ENCODE peak calls at places on chromosomes 13 and 19, in eight cellular contexts. Q, H, G, X, I, J, D and Y are unnamed samples.

GRCh38 chr19:13056052-13056660 is 46.5 kb downstream of the LYL1 start:
- DNase-seq in J (peak; percentile 90), Q (no peak), I (no peak), G (no peak), H (peak; percentile 86), D (peak; percentile 74), X (peak; percentile 92), Y (peak; percentile 26)

GRCh38 chr13:98676239-98676638 is 76.2 kb downstream of the SLC15A1 start:
- DNase-seq in G (no peak), X (no peak), I (no peak), J (no peak), D (no peak), H (no peak), Q (no peak), Y (no peak)

GRCh38 chr13:51950722-51951121 is 60.5 kb downstream of the ATP7B start:
- DNase-seq in H (peak; percentile 4), I (no peak), G (peak; percentile 33), X (no peak), J (no peak), Q (no peak), D (no peak), Y (no peak)

GRCh38 chr13:99256283-99256682 is 1.9 kb downstream of the GPR18 start:
- DNase-seq in H (no peak), J (no peak), G (no peak), I (no peak), Q (no peak), X (no peak), D (no peak), Y (no peak)

GRCh38 chr19:48630289-48631036 is 6.7 kb downstream of the DBP start:
- DNase-seq in X (peak; percentile 63), Q (no peak), J (no peak), G (peak; percentile 70), I (no peak), D (no peak), H (peak; percentile 85), Y (peak; percentile 94)

GRCh38 chr19:48967346-48968178 is 2.5 kb downstream of the FTL start:
- DNase-seq in J (no peak), I (peak; percentile 74), Q (no peak), X (peak; percentile 58), H (peak; percentile 86), D (peak; percentile 31), G (no peak), Y (no peak)

GRCh38 chr19:43957891-43958290 is 6.9 kb downstream of the ZNF221 start:
- DNase-seq in H (peak; percentile 15), Q (no peak), J (no peak), I (peak; percentile 59), X (peak; percentile 85), D (no peak), G (no peak), Y (no peak)

GRCh38 chr13:62837895-62838294 is 1422.2 kb upstream of the PCDH20 start:
- DNase-seq in J (no peak), D (no peak), X (no peak), Q (no peak), I (no peak), G (peak; percentile 14), H (no peak), Y (no peak)

GRCh38 chr13:32278456-32278855 is 36.7 kb downstream of the ZAR1L start:
- DNase-seq in X (peak; percentile 81), G (no peak), H (no peak), J (peak; percentile 68), Q (no peak), D (no peak), I (no peak), Y (no peak)

GRCh38 chr13:32989331-32989730 is 26.9 kb upstream of the KL start:
- DNase-seq in Q (no peak), X (no peak), D (no peak), G (no peak), J (no peak), I (no peak), H (no peak), Y (no peak)

GRCh38 chr13:67137044-67137735 is 92.9 kb downstream of the PCDH9 start:
- DNase-seq in G (no peak), I (no peak), X (no peak), Q (no peak), J (no peak), D (peak; percentile 2), H (peak; percentile 50), Y (no peak)

GRCh38 chr13:108212901-108213300 is 2.4 kb downstream of the LIG4 start:
- DNase-seq in X (no peak), H (no peak), Q (no peak), I (no peak), D (no peak), G (no peak), J (no peak), Y (no peak)

GRCh38 chr13:96898212-96898611 is 96.1 kb downstream of the OXGR1 start:
- DNase-seq in G (no peak), J (peak; percentile 2), Q (no peak), D (no peak), H (peak; percentile 17), I (no peak), X (no peak), Y (peak; percentile 27)

GRCh38 chr13:46146898-46147297 is 35.1 kb downstream of the LCP1 start:
- DNase-seq in H (peak; percentile 42), X (peak; percentile 47), J (peak; percentile 29), G (no peak), Q (no peak), D (no peak), I (peak; percentile 56), Y (peak; percentile 67)

GRCh38 chr19:29143183-29143582 is 69.8 kb downstream of the UQCRFS1 start:
- DNase-seq in D (no peak), X (no peak), H (no peak), I (no peak), G (no peak), J (no peak), Q (no peak), Y (no peak)

GRCh38 chr19:6105444-6105843 is 4.9 kb downstream of the RFX2 start:
- DNase-seq in H (no peak), G (no peak), J (no peak), X (no peak), D (no peak), Q (no peak), I (no peak), Y (no peak)
- H3K27ac ChIP-seq in H (no peak overlapping the region), G (no peak overlapping the region), J (peak overlapping the region; percentile 10), X (peak overlapping the region; percentile 93), D (no peak overlapping the region), Q (no peak overlapping the region), I (no peak overlapping the region), Y (no peak overlapping the region)

GRCh38 chr13:112351825-112352224 is 24.3 kb upstream of the SPACA7 start:
- DNase-seq in H (no peak), G (no peak), D (no peak), X (no peak), J (no peak), I (no peak), Q (no peak), Y (no peak)

GRCh38 chr13:112346899-112347229 is 29.3 kb upstream of the SPACA7 start:
- DNase-seq in H (no peak), Q (no peak), X (no peak), D (no peak), I (no peak), G (no peak), J (no peak), Y (peak; percentile 65)

GRCh38 chr13:112350300-112350699 is 25.9 kb upstream of the SPACA7 start:
- DNase-seq in J (no peak), H (no peak), I (no peak), Q (no peak), G (no peak), X (no peak), D (no peak), Y (no peak)

GRCh38 chr13:112348642-112349345 is 27.4 kb upstream of the SPACA7 start:
- DNase-seq in X (no peak), D (no peak), I (no peak), H (no peak), J (no peak), Q (no peak), G (no peak), Y (no peak)

DNA sequence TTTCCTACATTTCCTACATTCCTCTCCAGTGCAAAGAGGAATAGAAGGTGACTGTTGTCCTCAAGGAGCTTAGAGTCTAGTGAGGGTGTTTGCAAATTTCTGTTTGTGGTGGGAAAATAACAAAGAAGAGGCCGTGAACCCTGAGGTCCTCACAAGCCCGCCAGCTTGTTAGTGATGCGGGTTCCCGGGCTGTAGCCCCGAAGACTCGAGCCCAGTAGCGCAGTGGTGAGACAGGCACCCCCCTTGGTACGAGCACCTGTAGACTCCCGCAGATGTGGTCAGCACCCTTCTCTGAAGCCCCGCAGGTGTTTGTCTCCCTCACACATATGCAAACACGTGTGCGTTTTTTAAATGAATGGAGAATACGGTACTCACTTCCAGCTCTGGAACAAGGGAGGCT is 26.5 kb upstream of the SPACA7 start:
- DNase-seq in I (no peak), D (no peak), G (no peak), J (no peak), Q (no peak), H (no peak), X (no peak), Y (no peak)
- H3K4me1 ChIP-seq in I (peaks cover 9% of the 10 kb centered on the region), D (no peaks in the 10 kb centered on the region), G (no peaks in the 10 kb centered on the region), J (no peaks in the 10 kb centered on the region), Q (no peaks in the 10 kb centered on the region), H (no peaks in the 10 kb centered on the region), X (no peaks in the 10 kb centered on the region), Y (peaks cover 15% of the 10 kb centered on the region)

GRCh38 chr19:47239610-47240296 is 8.8 kb upstream of the BBC3 start:
- DNase-seq in X (peak; percentile 60), I (no peak), G (peak; percentile 74), J (peak; percentile 25), Q (no peak), D (no peak), H (peak; percentile 65), Y (peak; percentile 71)

GRCh38 chr19:47240996-47241918 is 10.3 kb upstream of the BBC3 start:
- DNase-seq in X (peak; percentile 91), Q (peak; percentile 93), J (peak; percentile 87), G (peak; percentile 72), I (peak; percentile 68), H (peak; percentile 82), D (peak; percentile 48), Y (peak; percentile 64)

GRCh38 chr19:47240561-47240960 is 9.6 kb upstream of the BBC3 start:
- DNase-seq in D (no peak), Q (no peak), G (no peak), J (no peak), X (no peak), H (no peak), I (no peak), Y (no peak)

GRCh38 chr19:47241919-47242644 is 11.1 kb upstream of the BBC3 start:
- DNase-seq in G (no peak), J (peak; percentile 32), X (no peak), I (no peak), H (no peak), Q (no peak), D (no peak), Y (no peak)

GRCh38 chr19:47239152-47239551 is 8.2 kb upstream of the BBC3 start:
- DNase-seq in H (no peak), J (no peak), I (no peak), X (peak; percentile 29), D (no peak), Q (no peak), G (no peak), Y (no peak)
- H3K27ac ChIP-seq in H (no peak overlapping the region), J (no peak overlapping the region), I (no peak overlapping the region), X (no peak overlapping the region), D (no peak overlapping the region), Q (no peak overlapping the region), G (no peak overlapping the region), Y (no peak overlapping the region)

DNA sequence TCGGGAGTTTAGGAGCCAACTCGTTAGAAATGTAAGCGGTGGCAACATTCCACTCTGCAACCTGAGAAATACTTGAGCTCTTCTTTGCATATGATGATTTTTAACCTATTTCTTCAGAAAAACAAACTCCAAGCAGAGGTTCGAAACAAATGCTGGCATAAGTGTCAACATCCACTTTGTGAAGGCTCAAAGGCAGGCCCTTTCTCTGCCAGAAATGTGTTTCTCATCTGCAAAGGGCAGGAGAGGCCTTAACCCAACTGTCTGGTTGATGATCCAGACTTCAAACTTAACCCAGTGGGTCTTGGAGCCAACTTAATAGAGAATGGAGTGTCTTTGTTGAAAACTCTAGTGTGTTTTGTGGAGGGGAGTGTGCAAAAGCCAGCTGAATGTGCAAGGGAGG is 28.4 kb upstream of the ZNF507 start:
- DNase-seq in D (no peak), H (no peak), X (no peak), I (no peak), G (no peak), Q (no peak), J (no peak), Y (no peak)
- H3K4me1 ChIP-seq in D (no peaks in the 10 kb centered on the region), H (no peaks in the 10 kb centered on the region), X (no peaks in the 10 kb centered on the region), I (peaks cover 3% of the 10 kb centered on the region), G (no peaks in the 10 kb centered on the region), Q (no peaks in the 10 kb centered on the region), J (no peaks in the 10 kb centered on the region), Y (peaks cover 15% of the 10 kb centered on the region)